ENCODE peak calls at places on chromosomes 7 and 10, in five cellular contexts. E is H9, G is stomach, A is upper lobe of right lung, C is PC-3. X is an unnamed sample.
A peak's percentile ranks its signal among the peaks of the same experiment; 100 is the strongest.

GRCh38 chr10:102281103-102281502 is 35.8 kb downstream of the GBF1 start:
- DNase-seq in A (no peak), G (no peak), C (no peak), E (no peak), X (no peak)

GRCh38 chr7:121204537-121204936 is 124.3 kb upstream of the WNT16 start:
- DNase-seq in C (no peak), A (no peak), E (no peak), G (no peak), X (no peak)

GRCh38 chr10:36254191-36254590 is 612.1 kb upstream of the FZD8 start:
- DNase-seq in C (peak; percentile 75), G (peak; percentile 41), E (no peak), A (no peak), X (no peak)

GRCh38 chr7:45930967-45931366 is 9.9 kb upstream of the IGFBP3 start:
- DNase-seq in G (no peak), C (peak; percentile 52), E (no peak), A (no peak), X (no peak)

GRCh38 chr7:47611045-47611511 is 29.2 kb upstream of the TNS3 start:
- DNase-seq in A (no peak), E (no peak), C (no peak), G (peak; percentile 82), X (no peak)

GRCh38 chr10:19572056-19572455 is 244.2 kb upstream of the PLXDC2 start:
- DNase-seq in A (no peak), G (no peak), E (no peak), C (no peak), X (no peak)

GRCh38 chr7:32762321-32762669 is 129.3 kb downstream of the KBTBD2 start:
- DNase-seq in G (no peak), C (no peak), A (no peak), E (no peak), X (no peak)

GRCh38 chr7:23474098-23474828 is 4.0 kb upstream of the IGF2BP3 start:
- DNase-seq in C (peak; percentile 42), G (peak; percentile 60), E (peak; percentile 98), A (peak; percentile 86), X (peak; percentile 91)

GRCh38 chr7:30594055-30594539 is 581 bp upstream of the GARS1 start:
- DNase-seq in A (peak; percentile 69), G (no peak), E (peak; percentile 51), C (no peak), X (no peak)

GRCh38 chr7:79593819-79594218 is 140.4 kb upstream of the MAGI2 start:
- DNase-seq in C (peak; percentile 27), G (no peak), E (no peak), A (no peak), X (no peak)

DNA sequence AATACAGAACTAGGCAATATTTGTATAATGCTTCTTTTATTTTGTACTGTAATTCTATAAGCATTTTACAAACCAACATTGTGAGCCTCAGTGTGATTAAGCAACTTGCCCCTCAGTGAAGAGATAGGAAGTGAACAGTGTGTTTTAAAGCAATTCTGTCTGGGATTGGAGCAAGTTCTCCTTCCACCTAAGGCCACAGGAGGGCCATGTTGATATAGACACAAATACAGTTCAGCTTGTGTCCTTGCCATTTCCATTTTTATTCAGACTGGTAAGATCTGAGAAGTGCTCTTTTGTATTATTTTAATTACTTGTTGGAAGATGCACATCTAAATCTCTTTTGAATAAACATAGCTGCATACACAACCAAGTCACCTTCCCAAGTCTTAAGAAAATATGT is 416.3 kb upstream of the COBL start:
- DNase-seq in G (no peak), A (no peak), C (no peak), E (no peak), X (no peak)
- TF ChIP-seq CTCF in G (no peak), A (no peak), C (no peak), E (peak; percentile 42), X (no peak)

DNA sequence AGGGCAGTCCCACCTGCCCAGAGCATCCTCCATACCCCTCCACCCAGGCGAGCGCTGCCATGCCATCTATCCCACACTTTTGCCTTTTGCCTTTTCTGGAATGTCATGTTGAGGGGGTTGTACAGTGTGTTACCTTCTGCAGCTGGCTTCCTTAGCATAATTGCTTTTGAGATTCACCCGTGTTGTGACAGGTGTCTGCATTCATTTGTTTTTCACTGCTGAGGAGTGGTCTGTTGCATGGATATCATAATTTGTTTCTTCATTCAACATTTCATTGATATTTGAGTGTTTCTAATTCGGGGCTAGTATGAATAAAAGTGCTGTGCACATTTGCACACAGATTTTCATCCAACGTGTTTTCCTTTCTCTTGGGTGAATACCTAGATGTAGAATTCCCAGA is 353.9 kb downstream of the PAXIP1 start:
- DNase-seq in E (no peak), C (no peak), A (no peak), G (no peak), X (no peak)
- H3K27me3 ChIP-seq in E (no peaks in the 10 kb centered on the region), C (no peaks in the 10 kb centered on the region), A (no peaks in the 10 kb centered on the region), G (no peaks in the 10 kb centered on the region), X (no peaks in the 10 kb centered on the region)

GRCh38 chr7:13028036-13028730 is 340.8 kb downstream of the ARL4A start:
- DNase-seq in E (no peak), C (no peak), A (no peak), G (no peak), X (no peak)

GRCh38 chr7:13032524-13032923 is 345.1 kb downstream of the ARL4A start:
- DNase-seq in E (peak; percentile 66), C (no peak), A (no peak), G (no peak), X (no peak)

GRCh38 chr7:13034693-13035092 is 347.3 kb downstream of the ARL4A start:
- DNase-seq in A (no peak), G (no peak), C (no peak), E (peak; percentile 42), X (no peak)

GRCh38 chr7:13028731-13029099 is 341.3 kb downstream of the ARL4A start:
- DNase-seq in E (no peak), A (no peak), C (no peak), G (no peak), X (no peak)

GRCh38 chr7:13031481-13031880 is 344.0 kb downstream of the ARL4A start:
- DNase-seq in C (peak; percentile 62), G (no peak), A (no peak), E (no peak), X (peak; percentile 24)
- TF ChIP-seq CTCF in C (no peak), G (no peak), A (no peak), E (no peak), X (peak; percentile 34)

DNA sequence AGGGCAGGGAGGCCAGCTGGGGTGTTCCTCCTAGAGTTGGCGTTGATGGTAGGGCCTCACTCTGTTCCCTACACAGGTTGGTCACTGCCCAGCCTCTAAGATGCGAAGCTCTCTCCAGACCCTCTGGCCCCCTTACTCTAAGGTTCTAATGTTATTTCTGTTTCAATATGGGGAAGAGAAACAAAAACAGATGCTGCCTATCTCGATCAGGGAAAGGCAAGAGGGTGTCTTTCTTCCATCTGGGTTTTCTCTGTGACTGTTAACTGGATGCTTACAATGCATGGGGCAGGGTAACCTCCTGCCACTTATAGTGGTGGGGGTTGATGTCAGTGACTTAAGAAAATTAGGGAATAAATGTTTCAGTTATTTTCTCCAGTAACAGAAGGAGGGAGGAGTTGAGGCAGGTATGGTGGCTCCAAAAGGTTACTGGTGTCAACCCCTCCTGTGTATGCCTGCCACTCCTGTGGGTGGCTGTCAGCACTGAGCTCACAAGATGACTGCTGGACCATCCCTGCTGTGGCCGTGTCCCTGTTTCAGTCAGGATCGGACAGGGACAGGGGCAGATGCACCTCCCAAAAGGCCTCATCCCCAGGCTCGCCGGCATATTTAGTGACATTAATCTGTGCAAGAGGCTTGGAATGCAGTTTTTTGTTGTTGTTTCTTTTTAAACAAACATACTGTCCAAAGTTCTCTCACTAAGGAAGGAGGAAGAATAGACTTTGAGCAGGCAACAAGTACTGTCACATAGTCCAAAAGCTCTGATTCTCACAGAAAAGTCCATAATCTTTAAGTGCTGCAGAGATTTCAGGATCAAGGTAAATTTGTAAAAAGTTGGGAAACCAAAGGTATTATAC is 39.6 kb upstream of the SYPL1 start:
- DNase-seq in G (no peak), E (no peak), C (no peak), A (no peak), X (no peak)
- H3K27me3 ChIP-seq in G (no peaks in the 10 kb centered on the region), E (no peaks in the 10 kb centered on the region), C (no peaks in the 10 kb centered on the region), A (no peaks in the 10 kb centered on the region), X (no peaks in the 10 kb centered on the region)